ENCODE peak calls at places on chromosomes 1 and 21, in five cellular contexts. C is progenitor cell of endocrine pancreas, X is cardiac fibroblast, R is neural crest cell, I is BJ. U is an unnamed sample.

GRCh38 chr21:42845296-42845965 is 33.9 kb downstream of the WDR4 start:
- DNase-seq in C (no peak), X (peak), R (no peak), I (no peak), U (no peak)

GRCh38 chr1:27555700-27556424 is 48.1 kb downstream of the AHDC1 start:
- DNase-seq in C (no peak), X (peak), R (no peak), I (no peak), U (no peak)

GRCh38 chr1:204685236-204686006 is at the start of gene LRRN2:
- DNase-seq in C (peak), X (no peak), R (peak), I (no peak), U (no peak)

GRCh38 chr1:93999806-94000205 is 90.6 kb upstream of the GCLM start:
- DNase-seq in C (no peak), X (no peak), R (no peak), I (no peak), U (no peak)

GRCh38 chr1:170247751-170248521 is 102.2 kb downstream of the NTMT2 start:
- DNase-seq in C (no peak), X (no peak), R (no peak), I (no peak), U (no peak)

GRCh38 chr1:72635719-72636118 is 353.4 kb upstream of the NEGR1 start:
- DNase-seq in C (no peak), X (peak), R (no peak), I (no peak), U (no peak)

GRCh38 chr1:202625416-202626360 is 84.6 kb downstream of the SYT2 start:
- DNase-seq in C (peak), X (peak), R (peak), I (no peak), U (no peak)

GRCh38 chr1:44355582-44356305 is 687 bp upstream of the ERI3 start:
- DNase-seq in C (no peak), X (no peak), R (no peak), I (no peak), U (no peak)

GRCh38 chr1:194084755-194085154 is 898.3 kb upstream of the B3GALT2 start:
- DNase-seq in C (no peak), X (no peak), R (no peak), I (no peak), U (no peak)

GRCh38 chr1:160024195-160024905 is 7.4 kb downstream of the PIGM start:
- DNase-seq in C (no peak), X (no peak), R (no peak), I (no peak), U (no peak)

GRCh38 chr1:55718758-55719671 is 503.9 kb upstream of the USP24 start:
- DNase-seq in C (no peak), X (peak), R (no peak), I (peak), U (peak)

GRCh38 chr1:107669996-107670395 is 295.0 kb downstream of the VAV3 start:
- DNase-seq in C (no peak), X (peak), R (no peak), I (no peak), U (no peak)

GRCh38 chr1:198986442-198986841 is 347.6 kb downstream of the PTPRC start:
- DNase-seq in C (no peak), X (no peak), R (no peak), I (no peak), U (no peak)

GRCh38 chr1:172727275-172727674 is 68.4 kb downstream of the FASLG start:
- DNase-seq in C (no peak), X (no peak), R (no peak), I (no peak), U (no peak)

GRCh38 chr1:240555524-240555923 is 56.4 kb downstream of the GREM2 start:
- DNase-seq in C (no peak), X (no peak), R (no peak), I (no peak), U (no peak)

GRCh38 chr1:245107776-245108114 is 47.0 kb upstream of the KIF26B start:
- DNase-seq in C (no peak), X (no peak), R (no peak), I (no peak), U (no peak)

GRCh38 chr21:34204481-34205439 is 131.4 kb downstream of the MRPS6 start:
- DNase-seq in C (no peak), X (no peak), R (no peak), I (no peak), U (no peak)

GRCh38 chr1:198937231-198938031 is 298.6 kb downstream of the PTPRC start:
- DNase-seq in C (no peak), X (peak), R (peak), I (peak), U (no peak)

GRCh38 chr1:170520601-170521000 is 11.4 kb upstream of the GORAB start:
- DNase-seq in C (no peak), X (no peak), R (no peak), I (no peak), U (no peak)

GRCh38 chr1:50271337-50271736 is 151.9 kb downstream of the DMRTA2 start:
- DNase-seq in C (no peak), X (no peak), R (no peak), I (no peak), U (no peak)

GRCh38 chr1:206722751-206723499 is 38.2 kb downstream of the MAPKAPK2 start:
- DNase-seq in C (no peak), X (peak), R (no peak), I (no peak), U (no peak)

GRCh38 chr21:46211376-46211775 is 17.2 kb downstream of the LSS start:
- DNase-seq in C (no peak), X (no peak), R (no peak), I (no peak), U (peak)

GRCh38 chr21:45973475-45974072 is 8.0 kb upstream of the COL6A1 start:
- DNase-seq in C (peak), X (peak), R (peak), I (no peak), U (no peak)

GRCh38 chr21:17554619-17555472 is 42.0 kb downstream of the CXADR start:
- DNase-seq in C (no peak), X (peak), R (no peak), I (no peak), U (no peak)

GRCh38 chr1:247421074-247421473 is 5.1 kb downstream of the NLRP3 start:
- DNase-seq in C (no peak), X (no peak), R (no peak), I (no peak), U (no peak)

GRCh38 chr1:151251656-151252470 is 2.7 kb upstream of the PSMD4 start:
- DNase-seq in C (no peak), X (peak), R (peak), I (peak), U (peak)

GRCh38 chr1:94528271-94528670 is 13.3 kb downstream of the F3 start:
- DNase-seq in C (no peak), X (no peak), R (no peak), I (no peak), U (no peak)

GRCh38 chr1:212035835-212036605 is 472 bp downstream of the DTL start:
- DNase-seq in C (no peak), X (no peak), R (no peak), I (no peak), U (no peak)

GRCh38 chr1:151619489-151620093 is 7.7 kb downstream of the SNX27 start:
- DNase-seq in C (no peak), X (peak), R (no peak), I (no peak), U (no peak)

GRCh38 chr1:110248746-110249145 is 38.6 kb downstream of the KCNC4 start:
- DNase-seq in C (no peak), X (no peak), R (no peak), I (no peak), U (no peak)

GRCh38 chr21:41069305-41069642 is 98.7 kb upstream of the BACE2 start:
- DNase-seq in C (no peak), X (no peak), R (no peak), I (no peak), U (no peak)

GRCh38 chr1:64936958-64937357 is 29.4 kb downstream of the JAK1 start:
- DNase-seq in C (no peak), X (peak), R (no peak), I (no peak), U (no peak)

GRCh38 chr1:21775985-21776562 is 6.9 kb downstream of the USP48 start:
- DNase-seq in C (no peak), X (no peak), R (no peak), I (peak), U (no peak)

GRCh38 chr21:42580076-42580792 is 66.6 kb downstream of the SLC37A1 start:
- DNase-seq in C (no peak), X (no peak), R (no peak), I (no peak), U (no peak)

GRCh38 chr1:172778461-172779455 is 119.9 kb downstream of the FASLG start:
- DNase-seq in C (no peak), X (no peak), R (no peak), I (no peak), U (no peak)

GRCh38 chr1:178102218-178102617 is 8.3 kb downstream of the RASAL2 start:
- DNase-seq in C (no peak), X (no peak), R (no peak), I (no peak), U (no peak)

GRCh38 chr1:186050360-186050759 is 316.2 kb downstream of the HMCN1 start:
- DNase-seq in C (no peak), X (peak), R (no peak), I (no peak), U (no peak)

GRCh38 chr1:203056516-203056915 is 29.3 kb downstream of the MYOG start:
- DNase-seq in C (no peak), X (no peak), R (no peak), I (no peak), U (no peak)

GRCh38 chr1:29825274-29825940 is 589.1 kb downstream of the PTPRU start:
- DNase-seq in C (no peak), X (no peak), R (no peak), I (no peak), U (no peak)

GRCh38 chr1:186143521-186143920 is 231.5 kb downstream of the TPR start:
- DNase-seq in C (no peak), X (peak), R (no peak), I (no peak), U (no peak)

GRCh38 chr1:182069028-182069466 is 7.5 kb upstream of the ZNF648 start:
- DNase-seq in C (peak), X (peak), R (peak), I (no peak), U (no peak)
- TF ChIP-seq CTCF in C (peak), X (peak), R (peak), I (peak), U (no peak)

GRCh38 chr1:85616736-85617135 is 36.2 kb downstream of the CCN1 start:
- DNase-seq in C (no peak), X (no peak), R (no peak), I (no peak), U (no peak)

GRCh38 chr1:85624361-85624760 is 43.8 kb downstream of the CCN1 start:
- DNase-seq in C (no peak), X (no peak), R (no peak), I (no peak), U (no peak)

GRCh38 chr1:85617582-85618237 is 37.1 kb downstream of the CCN1 start:
- DNase-seq in C (no peak), X (peak), R (no peak), I (no peak), U (no peak)

GRCh38 chr1:85623061-85623471 is 42.5 kb downstream of the CCN1 start:
- DNase-seq in C (no peak), X (peak), R (no peak), I (peak), U (no peak)

GRCh38 chr1:85621430-85621829 is 40.9 kb downstream of the CCN1 start:
- DNase-seq in C (no peak), X (no peak), R (no peak), I (no peak), U (no peak)
- TF ChIP-seq CTCF in C (no peak), X (no peak), R (no peak), I (no peak), U (no peak)

GRCh38 chr1:40769815-40770214 is 13.8 kb upstream of the KCNQ4 start:
- DNase-seq in C (no peak), X (no peak), R (no peak), I (no peak), U (no peak)
- TF ChIP-seq CTCF in C (no peak), X (no peak), R (no peak), I (peak), U (no peak)

DNA sequence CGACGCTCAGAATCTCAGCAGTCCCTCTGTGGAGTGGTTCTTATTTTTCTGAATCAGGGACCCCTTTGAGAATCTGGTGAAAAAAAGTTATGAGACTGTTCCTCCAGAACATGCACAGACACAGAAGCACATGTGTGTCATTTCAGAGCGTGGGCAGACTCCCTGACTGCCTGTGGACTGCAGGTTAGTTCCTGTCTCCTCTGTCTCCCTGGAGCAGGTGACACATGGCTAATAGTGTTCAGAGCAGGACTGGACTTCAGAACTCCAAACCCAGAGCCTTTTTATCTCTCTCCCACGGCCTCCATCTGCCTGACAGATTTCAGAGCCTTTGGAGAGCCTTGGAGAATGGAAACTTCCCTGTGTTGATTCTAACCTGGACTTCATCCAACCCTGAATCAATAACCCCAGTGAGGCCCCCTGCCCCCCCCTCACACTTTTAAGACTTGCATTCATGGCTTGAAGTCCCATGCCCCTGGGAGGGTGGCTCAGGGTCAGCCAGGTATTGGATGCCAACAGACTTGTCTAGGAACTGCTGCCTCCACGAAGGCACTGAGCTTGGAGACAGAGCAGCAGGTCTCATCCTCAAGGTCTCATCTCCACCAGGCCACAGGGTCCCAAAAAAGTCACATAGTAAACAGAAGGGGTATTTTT is 44.4 kb downstream of the C1orf198 start:
- DNase-seq in C (no peak), X (no peak), R (no peak), I (no peak), U (no peak)
- TF ChIP-seq CTCF in C (no peak), X (no peak), R (no peak), I (no peak), U (no peak)

DNA sequence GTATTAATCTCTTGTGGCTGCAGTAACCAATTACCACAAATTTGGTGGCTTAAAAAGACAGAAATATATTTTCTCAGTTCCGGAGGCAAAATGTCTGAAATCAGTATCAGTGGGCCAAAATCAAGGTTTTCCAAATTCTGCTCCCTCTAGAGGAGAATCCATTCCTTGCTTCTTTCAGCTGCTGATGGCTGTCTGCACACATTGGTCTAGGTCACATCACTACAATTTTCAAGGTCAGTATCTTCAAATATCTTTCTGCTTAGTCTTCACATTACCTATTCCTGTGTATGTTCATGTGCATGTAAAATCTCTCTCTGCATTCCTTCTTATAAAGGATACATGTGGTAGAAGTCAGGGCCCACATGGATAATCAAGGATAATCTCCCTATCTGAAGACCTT is 999.4 kb downstream of the KCNT2 start:
- DNase-seq in C (no peak), X (no peak), R (no peak), I (no peak), U (no peak)
- TF ChIP-seq CTCF in C (peak), X (no peak), R (peak), I (no peak), U (no peak)

U was measured in omental fat pad.